ENCODE peak calls at places on chromosome 20, in seven cellular contexts. S, X, Q, A, J, N and H are unnamed samples.

GRCh38 chr20:58072695-58073671 is 155.5 kb downstream of the ANKRD60 start:
- DNase-seq in S (no peak), X (no peak), Q (no peak), A (no peak), J (no peak), N (no peak), H (no peak)

GRCh38 chr20:24662756-24663399 is 193.4 kb downstream of the SYNDIG1 start:
- DNase-seq in S (no peak), X (no peak), Q (no peak), A (no peak), J (no peak), N (no peak), H (no peak)

GRCh38 chr20:25437153-25437581 is 29.7 kb downstream of the GINS1 start:
- DNase-seq in S (no peak), X (no peak), Q (no peak), A (peak; percentile 87), J (no peak), N (no peak), H (no peak)

GRCh38 chr20:25525857-25526256 is 59.5 kb downstream of the NINL start:
- DNase-seq in S (peak; percentile 97), X (no peak), Q (no peak), A (no peak), J (no peak), N (no peak), H (no peak)

GRCh38 chr20:11537032-11537431 is 380.7 kb upstream of the BTBD3 start:
- DNase-seq in S (no peak), X (no peak), Q (no peak), A (peak; percentile 79), J (no peak), N (no peak), H (no peak)

GRCh38 chr20:60485012-60485760 is 527.0 kb downstream of the CDH26 start:
- DNase-seq in S (no peak), X (no peak), Q (no peak), A (no peak), J (no peak), N (no peak), H (no peak)

GRCh38 chr20:23156170-23156841 is 70.2 kb upstream of the CD93 start:
- DNase-seq in S (peak; percentile 50), X (peak; percentile 78), Q (peak; percentile 79), A (no peak), J (peak; percentile 67), N (no peak), H (peak; percentile 62)

GRCh38 chr20:24952376-24953203 is 3.5 kb downstream of the CST7 start:
- DNase-seq in S (no peak), X (no peak), Q (no peak), A (no peak), J (no peak), N (no peak), H (no peak)

GRCh38 chr20:10316582-10316981 is 98.0 kb downstream of the SNAP25 start:
- DNase-seq in S (peak; percentile 78), X (peak; percentile 22), Q (no peak), A (peak; percentile 28), J (peak; percentile 7), N (peak; percentile 9), H (peak; percentile 7)

GRCh38 chr20:50540620-50541605 is 30.7 kb downstream of the PTPN1 start:
- DNase-seq in S (peak; percentile 18), X (peak; percentile 91), Q (no peak), A (peak; percentile 50), J (no peak), N (no peak), H (no peak)

GRCh38 chr20:47627540-47627939 is 125.9 kb downstream of the NCOA3 start:
- DNase-seq in S (no peak), X (no peak), Q (no peak), A (no peak), J (no peak), N (no peak), H (no peak)

GRCh38 chr20:38152175-38153010 is 12.7 kb downstream of the TGM2 start:
- DNase-seq in S (peak; percentile 44), X (no peak), Q (peak; percentile 74), A (peak; percentile 31), J (no peak), N (peak; percentile 25), H (no peak)

GRCh38 chr20:6908673-6909072 is 141.2 kb downstream of the BMP2 start:
- DNase-seq in S (no peak), X (no peak), Q (no peak), A (peak; percentile 88), J (no peak), N (no peak), H (no peak)

GRCh38 chr20:20456736-20457135 is 88.8 kb downstream of the INSM1 start:
- DNase-seq in S (no peak), X (no peak), Q (peak; percentile 27), A (no peak), J (no peak), N (no peak), H (no peak)

GRCh38 chr20:59428006-59428405 is 127.6 kb downstream of the EDN3 start:
- DNase-seq in S (no peak), X (no peak), Q (no peak), A (no peak), J (no peak), N (no peak), H (no peak)

GRCh38 chr20:38873050-38873581 is 53.1 kb upstream of the FAM83D start:
- DNase-seq in S (no peak), X (no peak), Q (no peak), A (no peak), J (no peak), N (peak; percentile 91), H (no peak)

GRCh38 chr20:44773070-44773829 is 27.6 kb downstream of the KCNK15 start:
- DNase-seq in S (no peak), X (no peak), Q (no peak), A (no peak), J (no peak), N (no peak), H (no peak)

GRCh38 chr20:1278993-1279392 is 12.9 kb downstream of the SNPH start:
- DNase-seq in S (no peak), X (no peak), Q (no peak), A (no peak), J (no peak), N (no peak), H (no peak)

GRCh38 chr20:59676126-59676876 is 72.0 kb downstream of the PHACTR3 start:
- DNase-seq in S (no peak), X (no peak), Q (no peak), A (no peak), J (no peak), N (no peak), H (no peak)

GRCh38 chr20:24303393-24303792 is 166.0 kb upstream of the SYNDIG1 start:
- DNase-seq in S (no peak), X (no peak), Q (no peak), A (no peak), J (no peak), N (no peak), H (no peak)

GRCh38 chr20:37309941-37310590 is 20.6 kb downstream of the MANBAL start:
- DNase-seq in S (no peak), X (no peak), Q (no peak), A (no peak), J (no peak), N (no peak), H (no peak)

GRCh38 chr20:22447448-22447778 is 137.0 kb downstream of the FOXA2 start:
- DNase-seq in S (no peak), X (no peak), Q (no peak), A (no peak), J (no peak), N (no peak), H (no peak)

GRCh38 chr20:343107-343506 is 3.8 kb upstream of the NRSN2 start:
- DNase-seq in S (no peak), X (no peak), Q (no peak), A (no peak), J (no peak), N (no peak), H (no peak)

GRCh38 chr20:50398064-50398463 is 112.1 kb upstream of the PTPN1 start:
- DNase-seq in S (no peak), X (no peak), Q (no peak), A (no peak), J (no peak), N (no peak), H (no peak)

GRCh38 chr20:57695940-57696339 is 13.9 kb downstream of the PMEPA1 start:
- DNase-seq in S (no peak), X (no peak), Q (no peak), A (no peak), J (no peak), N (no peak), H (no peak)

GRCh38 chr20:61218886-61219480 is 33.1 kb upstream of the CDH4 start:
- DNase-seq in S (no peak), X (no peak), Q (no peak), A (no peak), J (no peak), N (no peak), H (no peak)

GRCh38 chr20:23092409-23092756 is 6.3 kb upstream of the CD93 start:
- DNase-seq in S (no peak), X (no peak), Q (no peak), A (no peak), J (no peak), N (no peak), H (peak; percentile 34)

GRCh38 chr20:11261533-11262000 is 587.8 kb upstream of the JAG1 start:
- DNase-seq in S (no peak), X (no peak), Q (no peak), A (no peak), J (no peak), N (peak; percentile 38), H (no peak)

GRCh38 chr20:56458227-56458821 is 10.1 kb upstream of the RTF2 start:
- DNase-seq in S (no peak), X (no peak), Q (no peak), A (no peak), J (no peak), N (no peak), H (peak; percentile 13)

DNA sequence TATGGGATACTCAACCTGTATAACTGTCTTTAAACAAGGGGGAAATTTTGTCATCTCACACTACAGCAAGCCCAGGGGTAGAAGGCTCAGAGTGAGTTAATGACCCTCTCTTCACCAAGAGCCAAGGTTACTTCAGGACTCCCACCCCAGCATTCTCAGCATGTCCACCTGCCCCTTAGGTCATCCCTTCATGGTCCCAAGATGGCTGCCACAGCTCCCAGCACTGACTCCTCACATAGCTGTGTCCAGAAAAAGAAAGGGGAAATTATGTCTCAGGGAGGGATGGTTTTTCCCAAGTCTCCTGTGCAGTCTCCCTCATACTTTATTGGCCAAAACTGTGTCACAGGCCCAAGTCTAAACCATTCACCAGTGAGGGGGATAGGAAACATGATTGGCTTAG is 36.9 kb downstream of the HM13 start:
- DNase-seq in S (no peak), X (no peak), Q (no peak), A (no peak), J (no peak), N (no peak), H (no peak)
- TF ChIP-seq POLR2AphosphoS5 in S (peak; percentile 37), X (no peak), Q (no peak), A (peak; percentile 19), J (no peak), N (no peak), H (no peak)

GRCh38 chr20:43739148-43739749 is 12.4 kb upstream of the GTSF1L start:
- DNase-seq in S (no peak), X (no peak), Q (no peak), A (no peak), J (no peak), N (no peak), H (no peak)
- TF ChIP-seq REST in S (no peak), X (no peak), Q (no peak), A (no peak), J (no peak), N (no peak), H (no peak)

GRCh38 chr20:41854765-41855164 is 236.6 kb upstream of the CHD6 start:
- DNase-seq in S (no peak), X (no peak), Q (no peak), A (no peak), J (peak; percentile 8), N (no peak), H (no peak)
- TF ChIP-seq POLR2AphosphoS5 in S (no peak), X (no peak), Q (no peak), A (no peak), J (no peak), N (no peak), H (no peak)

GRCh38 chr20:33666293-33667244 is at the start of gene ACTL10:
- DNase-seq in S (no peak), X (no peak), Q (peak; percentile 85), A (peak; percentile 98), J (no peak), N (peak; percentile 91), H (peak; percentile 82)
- TF ChIP-seq REST in S (no peak), X (no peak), Q (no peak), A (no peak), J (no peak), N (no peak), H (no peak)